ENCODE peak calls at places on chromosomes 4 and X, in ten cellular contexts. W, O, G, J, X, M, P, B, D and H are unnamed samples.

GRCh38 chrX:19382500-19383145 is 38.9 kb downstream of the PDHA1 start:
- DNase-seq in W (no peak), X (peak; percentile 56), D (no peak), B (no peak), O (peak; percentile 73), J (no peak), G (no peak), M (no peak), P (peak; percentile 32), H (no peak)

GRCh38 chr4:22515888-22516541 is at the start of gene ADGRA3:
- DNase-seq in J (peak; percentile 88), M (peak; percentile 88), W (peak; percentile 84), P (peak; percentile 51), O (peak; percentile 86), X (peak; percentile 81), D (no peak), G (no peak), B (peak; percentile 68), H (peak; percentile 71)

GRCh38 chr4:129323630-129324029 is 227.7 kb downstream of the C4orf33 start:
- DNase-seq in B (no peak), O (no peak), D (no peak), P (no peak), W (no peak), X (no peak), G (no peak), J (no peak), M (no peak), H (no peak)

GRCh38 chr4:134906404-134907023 is 704.9 kb upstream of the PABPC4L start:
- DNase-seq in P (no peak), J (no peak), M (no peak), W (no peak), O (no peak), D (no peak), B (no peak), X (no peak), G (no peak), H (no peak)

GRCh38 chrX:101450951-101451350 is 34.3 kb upstream of the ARMCX4 start:
- DNase-seq in W (peak; percentile 84), J (no peak), P (peak; percentile 30), D (no peak), O (no peak), G (no peak), M (no peak), X (no peak), B (no peak), H (no peak)

GRCh38 chr4:122652379-122652778 is 31.5 kb upstream of the IL21 start:
- DNase-seq in D (no peak), X (no peak), B (peak; percentile 15), P (peak; percentile 81), M (no peak), O (peak; percentile 42), W (peak; percentile 61), J (no peak), G (no peak), H (no peak)

GRCh38 chr4:83865417-83866150 is 329.7 kb downstream of the GPAT3 start:
- DNase-seq in W (no peak), J (no peak), M (no peak), P (no peak), X (no peak), O (no peak), D (no peak), G (no peak), B (no peak), H (no peak)

GRCh38 chrX:123493857-123494256 is 239.0 kb downstream of the THOC2 start:
- DNase-seq in G (no peak), O (no peak), M (no peak), J (no peak), D (no peak), B (no peak), P (no peak), X (no peak), W (no peak), H (no peak)

GRCh38 chr4:79757580-79757979 is 315.4 kb downstream of the ANTXR2 start:
- DNase-seq in X (no peak), O (no peak), J (no peak), M (no peak), P (no peak), G (no peak), B (no peak), W (no peak), D (no peak), H (no peak)

GRCh38 chr4:16196482-16197393 is 29.5 kb downstream of the TAPT1 start:
- DNase-seq in X (no peak), P (peak; percentile 65), J (no peak), G (no peak), D (no peak), B (no peak), O (no peak), W (no peak), M (no peak), H (no peak)

GRCh38 chr4:184350213-184350817 is 124.0 kb downstream of the IRF2 start:
- DNase-seq in X (no peak), M (no peak), P (no peak), O (no peak), D (no peak), B (no peak), J (no peak), G (no peak), W (no peak), H (no peak)

GRCh38 chr4:176271749-176272148 is 2.7 kb upstream of the ASB5 start:
- DNase-seq in P (peak; percentile 70), O (no peak), G (no peak), X (no peak), J (no peak), D (no peak), M (no peak), W (no peak), B (no peak), H (no peak)

GRCh38 chr4:139841464-139842195 is 176.0 kb downstream of the MGST2 start:
- DNase-seq in J (no peak), X (no peak), B (no peak), W (no peak), M (peak; percentile 87), G (no peak), D (no peak), P (no peak), O (peak; percentile 77), H (no peak)

GRCh38 chrX:56947695-56948094 is 47.6 kb downstream of the SPIN3 start:
- DNase-seq in J (no peak), O (no peak), G (no peak), B (no peak), X (no peak), M (no peak), W (no peak), P (peak; percentile 20), D (no peak), H (no peak)

GRCh38 chrX:152830312-152831305 is at the start of the genes CETN2 and NSDHL:
- DNase-seq in B (peak; percentile 94), W (peak; percentile 97), P (peak; percentile 93), D (peak; percentile 98), O (peak; percentile 96), M (peak; percentile 97), X (peak; percentile 95), G (peak; percentile 77), J (peak; percentile 97), H (peak; percentile 96)
- TF ChIP-seq POLR2A in B (no peak), W (no peak), P (peak; percentile 82), D (no peak), O (peak; percentile 69), M (peak; percentile 62), X (no peak), G (peak; percentile 70), J (peak; percentile 53), H (peak; percentile 49)

GRCh38 chrX:15816886-15817285 is 26.6 kb downstream of the ZRSR2 start:
- DNase-seq in J (no peak), X (no peak), P (no peak), D (no peak), M (no peak), O (no peak), B (no peak), W (no peak), G (no peak), H (no peak)

GRCh38 chrX:15816453-15816838 is 26.2 kb downstream of the ZRSR2 start:
- DNase-seq in B (no peak), W (no peak), X (no peak), D (no peak), M (no peak), P (peak; percentile 24), O (no peak), G (no peak), J (no peak), H (no peak)

GRCh38 chrX:15812212-15812938 is 22.1 kb downstream of the ZRSR2 start:
- DNase-seq in B (no peak), W (no peak), P (no peak), J (no peak), D (no peak), G (no peak), X (no peak), M (no peak), O (no peak), H (no peak)

GRCh38 chrX:15814811-15815210 is 24.5 kb downstream of the ZRSR2 start:
- DNase-seq in J (no peak), O (no peak), X (no peak), M (no peak), P (no peak), W (no peak), G (no peak), B (no peak), D (no peak), H (no peak)

GRCh38 chrX:15815779-15816452 is 25.6 kb downstream of the ZRSR2 start:
- DNase-seq in M (no peak), P (peak; percentile 33), D (no peak), O (peak; percentile 10), X (no peak), W (no peak), J (no peak), B (no peak), G (no peak), H (no peak)
- H3K36me3 ChIP-seq in M (peaks cover 53% of the 10 kb centered on the region), P (peaks cover 18% of the 10 kb centered on the region), D (no peaks in the 10 kb centered on the region), O (no peaks in the 10 kb centered on the region), X (peaks cover 99% of the 10 kb centered on the region), W (peaks cover 49% of the 10 kb centered on the region), J (peaks cover 39% of the 10 kb centered on the region), B (no peaks in the 10 kb centered on the region), G (peaks cover 26% of the 10 kb centered on the region), H (no peaks in the 10 kb centered on the region)

DNA sequence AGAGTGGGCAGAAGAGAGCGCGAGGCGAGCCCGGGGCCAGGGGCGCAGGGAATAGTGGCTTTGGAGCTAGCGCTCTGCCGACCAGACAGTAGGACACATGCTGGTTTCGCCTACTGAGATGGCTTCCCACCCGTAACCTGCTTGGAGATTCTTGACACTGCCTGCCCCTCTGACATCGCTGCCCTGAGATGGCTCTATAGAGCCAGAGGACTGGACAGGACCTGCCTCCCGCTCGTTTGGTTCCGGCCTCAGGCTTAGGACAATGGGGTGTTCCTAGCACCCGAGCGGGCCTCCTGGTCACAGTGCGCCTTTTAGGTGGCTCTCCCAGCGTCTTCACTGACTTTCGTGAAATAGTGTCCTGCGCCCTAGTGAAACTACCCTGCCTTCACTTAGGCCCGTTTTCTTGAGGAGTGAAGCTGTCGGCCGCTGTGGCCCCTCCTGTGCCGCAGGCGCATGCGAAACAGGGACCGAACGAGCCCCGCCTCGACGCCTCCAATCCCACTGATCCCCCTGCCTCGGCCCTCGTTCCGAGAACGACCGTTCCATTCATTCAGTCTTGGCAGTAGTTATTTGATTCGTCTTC is 608 bp downstream of the TAF1 start:
- DNase-seq in W (no peak), J (no peak), G (no peak), B (no peak), P (peak; percentile 16), M (no peak), X (no peak), D (no peak), O (peak; percentile 15), H (peak; percentile 21)
- TF ChIP-seq POLR2A in W (no peak), J (no peak), G (no peak), B (no peak), P (peak; percentile 3), M (no peak), X (no peak), D (no peak), O (no peak), H (no peak)

GRCh38 chr4:76127754-76128153 is 20.4 kb downstream of the NUP54 start:
- DNase-seq in J (no peak), O (no peak), W (no peak), P (no peak), X (no peak), B (no peak), D (no peak), M (no peak), G (no peak), H (no peak)
- H3K36me3 ChIP-seq in J (peaks cover 32% of the 10 kb centered on the region), O (peaks cover 9% of the 10 kb centered on the region), W (peaks cover 25% of the 10 kb centered on the region), P (peaks cover 16% of the 10 kb centered on the region), X (peaks cover 67% of the 10 kb centered on the region), B (no peaks in the 10 kb centered on the region), D (peaks cover 4% of the 10 kb centered on the region), M (peaks cover 21% of the 10 kb centered on the region), G (peaks cover 68% of the 10 kb centered on the region), H (no peaks in the 10 kb centered on the region)